ENCODE peak calls at places on chromosomes 16 and 17, in seven cellular contexts. K is H1, L is left ventricle myocardium inferior, I is breast epithelium, A is heart left ventricle, P is OCI-LY7, E is tibial nerve. C is an unnamed sample.

GRCh38 chr17:6752068-6752909 is 3.6 kb upstream of the XAF1 start:
- DNase-seq in K (no peak), L (no peak), I (peak; percentile 70), A (peak; percentile 49), P (no peak), E (no peak), C (peak; percentile 38)

GRCh38 chr17:21285164-21286065 is 904 bp downstream of the MAP2K3 start:
- DNase-seq in K (no peak), L (no peak), I (peak; percentile 53), A (peak; percentile 34), P (peak; percentile 34), E (no peak), C (peak; percentile 64)

GRCh38 chr17:34572483-34572882 is 6.9 kb upstream of the TMEM132E start:
- DNase-seq in K (no peak), L (no peak), I (no peak), A (no peak), P (no peak), E (no peak), C (no peak)

GRCh38 chr16:64910351-64910750 is 211.5 kb downstream of the CDH11 start:
- DNase-seq in K (no peak), L (peak; percentile 57), I (no peak), A (peak; percentile 77), P (no peak), E (peak; percentile 14), C (peak; percentile 14)

GRCh38 chr17:30316736-30317135 is 17.1 kb downstream of the TMIGD1 start:
- DNase-seq in K (no peak), L (no peak), I (no peak), A (no peak), P (no peak), E (no peak), C (no peak)

GRCh38 chr17:62319846-62320245 is 60.5 kb upstream of the EFCAB3 start:
- DNase-seq in K (no peak), L (no peak), I (no peak), A (no peak), P (no peak), E (no peak), C (no peak)

GRCh38 chr16:69494993-69495392 is 70.6 kb downstream of the CYB5B start:
- DNase-seq in K (peak; percentile 83), L (no peak), I (no peak), A (no peak), P (peak; percentile 26), E (no peak), C (no peak)

GRCh38 chr17:44354582-44355309 is 8.9 kb downstream of the FAM171A2 start:
- DNase-seq in K (peak; percentile 96), L (peak; percentile 60), I (no peak), A (peak; percentile 53), P (peak; percentile 66), E (no peak), C (peak; percentile 53)

GRCh38 chr16:68844211-68844564 is 857 bp downstream of the TANGO6 start:
- DNase-seq in K (no peak), L (no peak), I (no peak), A (no peak), P (no peak), E (no peak), C (no peak)

GRCh38 chr16:55567382-55567781 is 898 bp downstream of the CAPNS2 start:
- DNase-seq in K (no peak), L (no peak), I (no peak), A (no peak), P (no peak), E (no peak), C (no peak)

GRCh38 chr16:79897444-79898146 is 297.1 kb upstream of the MAF start:
- DNase-seq in K (no peak), L (no peak), I (no peak), A (peak; percentile 11), P (no peak), E (no peak), C (no peak)

GRCh38 chr17:31700973-31701372 is 158.1 kb downstream of the COPRS start:
- DNase-seq in K (no peak), L (no peak), I (no peak), A (no peak), P (no peak), E (no peak), C (no peak)

GRCh38 chr17:44557653-44558285 is 485 bp downstream of the FZD2 start:
- DNase-seq in K (peak; percentile 79), L (peak; percentile 41), I (no peak), A (no peak), P (no peak), E (no peak), C (peak; percentile 72)

GRCh38 chr16:2912330-2913199 is 834 bp downstream of the FLYWCH1 start:
- DNase-seq in K (no peak), L (no peak), I (no peak), A (peak; percentile 26), P (peak; percentile 37), E (no peak), C (no peak)

GRCh38 chr16:76959166-76959565 is 231.8 kb upstream of the MON1B start:
- DNase-seq in K (no peak), L (no peak), I (no peak), A (no peak), P (no peak), E (no peak), C (no peak)

GRCh38 chr16:65414284-65414984 is 292.6 kb upstream of the CDH11 start:
- DNase-seq in K (no peak), L (no peak), I (no peak), A (no peak), P (no peak), E (no peak), C (no peak)

GRCh38 chr16:69187891-69188451 is 1.0 kb downstream of the SNTB2 start:
- DNase-seq in K (no peak), L (peak; percentile 44), I (no peak), A (no peak), P (peak; percentile 67), E (peak; percentile 19), C (peak; percentile 35)

GRCh38 chr17:74297941-74298340 is 23.9 kb downstream of the DNAI2 start:
- DNase-seq in K (no peak), L (no peak), I (no peak), A (no peak), P (no peak), E (no peak), C (no peak)

DNA sequence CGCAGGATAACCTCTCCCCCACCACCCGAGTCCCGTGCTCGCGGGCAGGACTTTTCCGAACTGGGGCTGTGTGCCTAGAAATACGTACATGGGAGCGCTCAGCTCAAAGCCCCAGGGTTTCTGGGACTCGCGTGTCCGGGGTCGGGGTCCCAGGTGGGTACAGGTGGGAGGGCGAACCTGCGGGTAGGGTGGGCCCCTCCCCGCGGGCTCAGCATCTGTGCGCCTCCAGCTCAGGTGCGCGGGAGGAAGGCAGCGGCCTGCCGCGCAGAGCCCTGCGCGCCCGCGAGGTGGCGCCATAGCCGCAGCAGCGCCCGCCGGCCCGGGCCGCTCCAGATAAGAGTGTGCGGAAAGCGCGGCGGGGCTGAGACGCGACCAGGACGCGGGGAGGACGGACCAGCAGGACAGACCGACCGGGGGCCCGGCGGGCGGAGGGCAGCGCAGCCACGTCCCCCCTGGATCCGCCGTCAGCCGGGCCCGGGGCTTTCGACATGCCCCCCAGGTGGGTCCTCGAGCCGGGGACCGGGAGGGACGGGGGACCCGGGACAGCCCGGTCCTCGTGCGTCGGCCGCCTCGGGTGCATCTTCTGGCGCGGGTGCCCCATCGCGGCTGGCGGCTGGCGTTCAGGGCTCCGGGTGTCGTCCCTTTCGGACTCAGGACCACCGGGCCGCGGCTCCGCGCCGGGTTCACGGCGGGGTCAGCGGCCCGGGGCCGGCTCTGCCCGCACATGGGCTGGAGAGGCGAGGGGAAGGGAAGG is at the start of gene HIC1:
- DNase-seq in K (peak; percentile 90), L (peak; percentile 83), I (peak; percentile 64), A (peak; percentile 84), P (peak; percentile 78), E (peak; percentile 71), C (peak; percentile 93)
- H3K4me3 ChIP-seq in K (peak within 1 kb of the TSS; percentile 58), L (peak within 1 kb of the TSS; percentile 84), I (peak within 1 kb of the TSS; percentile 61), A (peak within 1 kb of the TSS; percentile 55), P (peak within 1 kb of the TSS; percentile 68), E (peak within 1 kb of the TSS; percentile 49), C (peak within 1 kb of the TSS; percentile 23)

GRCh38 chr16:84842516-84843148 is 22.8 kb downstream of the CRISPLD2 start:
- DNase-seq in K (no peak), L (no peak), I (peak; percentile 67), A (no peak), P (no peak), E (no peak), C (no peak)
- H3K27ac ChIP-seq in K (no peak overlapping the region), L (peak overlapping the region; percentile 71), I (peak overlapping the region; percentile 87), A (peak overlapping the region; percentile 78), P (no peak overlapping the region), E (no peak overlapping the region), C (no peak overlapping the region)

DNA sequence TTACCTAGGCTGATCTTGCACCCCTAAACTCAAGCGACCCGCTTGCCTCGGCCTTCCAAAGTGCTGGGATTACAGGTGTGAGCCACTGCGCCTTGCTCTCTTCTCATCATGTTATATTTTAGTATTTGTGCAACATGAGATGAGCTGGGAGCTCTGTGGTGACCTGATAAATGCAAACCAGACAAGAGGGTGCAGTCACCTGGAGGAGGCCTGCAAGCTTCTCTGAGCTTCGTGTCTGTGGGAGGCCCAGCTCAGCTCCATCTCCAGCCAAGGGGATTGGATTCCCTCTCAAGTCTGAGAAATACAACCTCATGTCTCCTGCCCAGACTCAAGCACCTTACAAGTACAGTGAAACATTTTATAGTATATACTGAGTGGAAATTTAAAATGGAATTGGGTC is 3.2 kb downstream of the IGSF6 start:
- DNase-seq in K (no peak), L (no peak), I (no peak), A (no peak), P (no peak), E (no peak), C (no peak)
- H3K4me3 ChIP-seq in K (no peak overlapping the region), L (no peak overlapping the region), I (no peak overlapping the region), A (no peak overlapping the region), P (no peak overlapping the region), E (no peak overlapping the region), C (no peak overlapping the region)

GRCh38 chr16:81170824-81171223 is 67.7 kb upstream of the BCO1 start:
- DNase-seq in K (peak; percentile 58), L (no peak), I (no peak), A (no peak), P (no peak), E (no peak), C (no peak)

GRCh38 chr16:81165411-81166097 is 69.4 kb upstream of the GCSH start:
- DNase-seq in K (no peak), L (no peak), I (no peak), A (no peak), P (no peak), E (no peak), C (no peak)

GRCh38 chr16:81167851-81168250 is 70.6 kb upstream of the BCO1 start:
- DNase-seq in K (no peak), L (peak; percentile 52), I (no peak), A (peak; percentile 70), P (no peak), E (no peak), C (no peak)

GRCh38 chr16:81166417-81167300 is 70.5 kb upstream of the GCSH start:
- DNase-seq in K (no peak), L (no peak), I (no peak), A (no peak), P (no peak), E (no peak), C (no peak)

DNA sequence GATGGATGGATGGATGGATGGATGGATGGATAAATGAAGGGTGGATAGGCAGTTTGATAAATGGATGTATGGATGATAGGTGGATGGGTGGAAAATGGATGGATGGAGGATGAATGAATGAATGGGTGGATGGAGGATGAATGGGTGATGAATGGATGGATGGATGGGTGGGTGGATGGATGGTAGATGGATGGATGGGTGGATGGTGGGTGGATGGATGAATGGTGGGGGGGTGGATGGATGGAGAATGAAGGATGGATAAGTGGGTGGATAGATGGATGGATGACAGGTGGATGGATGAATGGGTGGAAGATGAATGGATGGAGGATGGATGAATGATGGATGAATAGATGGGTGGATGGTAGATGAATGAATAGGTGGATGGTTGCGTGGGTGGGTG is 70.1 kb upstream of the BCO1 start:
- DNase-seq in K (no peak), L (no peak), I (no peak), A (no peak), P (no peak), E (no peak), C (no peak)
- H3K27ac ChIP-seq in K (no peak overlapping the region), L (no peak overlapping the region), I (no peak overlapping the region), A (peak overlapping the region; percentile 69), P (no peak overlapping the region), E (no peak overlapping the region), C (no peak overlapping the region)

C was measured in pancreas.